ENCODE peak calls at places on chromosome 18, in four cellular contexts. K, Q, L and W are unnamed samples.

GRCh38 chr18:3885209-3885792 is 435.3 kb downstream of the TGIF1 start:
- DNase-seq in K (no peak), Q (no peak), L (no peak), W (no peak)

GRCh38 chr18:5467666-5468065 is 76.1 kb downstream of the EPB41L3 start:
- DNase-seq in K (no peak), Q (no peak), L (no peak), W (no peak)

GRCh38 chr18:48294894-48295585 is 114.1 kb downstream of the ZBTB7C start:
- DNase-seq in K (no peak), Q (no peak), L (no peak), W (no peak)

GRCh38 chr18:74635202-74635969 is 37.7 kb downstream of the ZNF407 start:
- DNase-seq in K (no peak), Q (no peak), L (no peak), W (no peak)

GRCh38 chr18:79393626-79394401 is 1.9 kb upstream of the NFATC1 start:
- DNase-seq in K (peak), Q (peak), L (peak), W (peak)

GRCh38 chr18:48872234-48873145 is 78.3 kb downstream of the SMAD7 start:
- DNase-seq in K (no peak), Q (peak), L (no peak), W (peak)

GRCh38 chr18:23529597-23529996 is 26.3 kb downstream of the RMC1 start:
- DNase-seq in K (no peak), Q (peak), L (no peak), W (peak)

GRCh38 chr18:62335494-62335893 is 10.4 kb downstream of the TNFRSF11A start:
- DNase-seq in K (no peak), Q (no peak), L (no peak), W (no peak)

GRCh38 chr18:62551972-62552513 is 29.2 kb downstream of the ZCCHC2 start:
- DNase-seq in K (no peak), Q (no peak), L (no peak), W (no peak)

GRCh38 chr18:8455661-8456614 is 153.3 kb upstream of the RAB12 start:
- DNase-seq in K (no peak), Q (no peak), L (no peak), W (no peak)

GRCh38 chr18:45686892-45687611 is 36.9 kb upstream of the SLC14A1 start:
- DNase-seq in K (no peak), Q (no peak), L (no peak), W (no peak)

GRCh38 chr18:8849696-8850095 is 144.3 kb downstream of the MTCL1 start:
- DNase-seq in K (no peak), Q (peak), L (no peak), W (no peak)

GRCh38 chr18:48862678-48863270 is 88.0 kb downstream of the SMAD7 start:
- DNase-seq in K (no peak), Q (no peak), L (no peak), W (no peak)

GRCh38 chr18:11585596-11585995 is 23.8 kb upstream of the SLC35G4 start:
- DNase-seq in K (no peak), Q (no peak), L (no peak), W (no peak)

GRCh38 chr18:24656571-24656971 is 196.1 kb downstream of the HRH4 start:
- DNase-seq in K (no peak), Q (peak), L (no peak), W (no peak)

GRCh38 chr18:77110400-77110799 is 22.2 kb downstream of the MBP start:
- DNase-seq in K (no peak), Q (no peak), L (peak), W (no peak)

GRCh38 chr18:77108821-77109692 is 23.5 kb downstream of the MBP start:
- DNase-seq in K (no peak), Q (no peak), L (no peak), W (no peak)

GRCh38 chr18:77112161-77112801 is 20.3 kb downstream of the MBP start:
- DNase-seq in K (no peak), Q (no peak), L (peak), W (no peak)

GRCh38 chr18:77111449-77112160 is 21.0 kb downstream of the MBP start:
- DNase-seq in K (no peak), Q (no peak), L (peak), W (no peak)

GRCh38 chr18:77110936-77111335 is 21.6 kb downstream of the MBP start:
- DNase-seq in K (no peak), Q (no peak), L (no peak), W (no peak)
- TF ChIP-seq POLR2A in K (no peak), Q (no peak), L (no peak), W (no peak)

GRCh38 chr18:36129300-36130038 is at the start of the genes ELP2 and SLC39A6:
- DNase-seq in K (peak), Q (peak), L (peak), W (peak)
- TF ChIP-seq POLR2A in K (peak), Q (peak), L (peak), W (peak)

GRCh38 chr18:69172046-69172445 is 228.6 kb upstream of the DOK6 start:
- DNase-seq in K (no peak), Q (peak), L (no peak), W (no peak)

DNA sequence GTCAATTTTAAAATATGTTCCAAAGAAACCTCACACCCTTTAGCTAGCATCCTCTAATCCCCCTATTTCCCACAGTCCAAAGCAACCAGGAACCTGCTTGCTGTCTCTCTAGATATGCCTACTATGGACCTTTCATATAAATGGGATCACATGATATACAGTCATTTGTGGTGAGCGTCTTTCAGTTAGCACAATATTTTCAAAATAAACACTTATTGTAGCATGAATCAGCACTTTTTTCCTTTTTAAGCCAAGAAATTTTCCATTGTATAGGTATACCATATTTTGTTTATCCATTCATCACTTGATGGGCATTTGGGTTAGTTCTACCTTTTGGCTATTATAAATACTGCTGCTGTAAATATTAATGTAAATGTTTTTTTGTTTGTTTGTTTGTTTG is 223.0 kb upstream of the DOK6 start:
- DNase-seq in K (no peak), Q (peak), L (no peak), W (no peak)
- TF ChIP-seq POLR2A in K (no peak), Q (no peak), L (no peak), W (no peak)

GRCh38 chr18:31042391-31043181 is at the start of gene DSC3:
- DNase-seq in K (peak), Q (no peak), L (peak), W (no peak)
- TF ChIP-seq POLR2A in K (peak), Q (no peak), L (no peak), W (no peak)

DNA sequence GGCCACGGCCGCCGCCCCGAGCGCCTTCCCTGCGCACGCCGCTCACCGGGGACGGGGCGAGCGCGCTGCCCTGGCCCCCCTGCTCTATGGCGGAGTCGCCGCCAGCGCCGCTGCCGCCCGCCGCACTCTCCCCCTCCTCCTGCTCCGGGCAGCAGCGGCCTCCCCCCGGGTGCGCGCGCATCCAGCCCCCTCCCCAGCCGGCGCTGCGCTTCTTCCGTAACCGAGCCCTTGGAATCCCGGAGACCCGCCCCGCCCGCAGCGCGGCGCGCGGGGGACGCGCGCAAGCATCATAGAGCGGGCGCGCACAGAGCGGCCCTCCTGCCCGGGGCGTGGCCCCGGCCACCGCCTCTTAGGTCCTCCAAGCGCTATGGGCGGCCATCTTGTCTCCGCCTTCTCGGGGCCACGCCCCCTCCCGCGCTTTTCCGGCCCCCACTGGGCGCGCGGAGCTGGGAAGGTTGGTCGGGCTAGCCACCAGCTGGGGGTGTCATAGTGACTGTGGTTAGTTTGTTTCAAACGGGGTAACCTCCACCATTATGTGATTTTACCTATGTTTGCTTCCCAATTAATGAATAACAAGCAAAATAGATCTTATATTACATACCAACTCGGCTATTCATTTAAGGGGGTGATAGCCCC is at the start of gene MBD2:
- DNase-seq in K (peak), Q (peak), L (peak), W (peak)
- TF ChIP-seq POLR2A in K (peak), Q (peak), L (peak), W (peak)

DNA sequence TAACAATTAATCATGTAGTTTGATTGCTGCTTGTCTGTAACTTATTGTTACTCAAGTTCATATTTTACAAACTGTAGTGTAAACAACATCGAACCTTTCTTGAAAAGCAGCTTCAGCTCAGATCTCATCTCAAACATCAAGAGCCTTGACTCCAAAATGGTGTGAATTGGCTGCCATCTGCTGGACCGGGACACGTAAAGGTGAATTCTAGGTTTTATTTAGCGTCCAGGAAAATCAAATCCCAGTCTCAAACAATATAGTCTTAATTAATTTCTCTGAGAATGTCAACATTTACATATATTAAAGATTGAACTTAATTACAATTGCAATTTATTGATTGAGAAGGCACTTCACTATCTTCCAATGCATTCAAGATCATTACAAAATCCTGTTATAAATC is 453.0 kb downstream of the GALR1 start:
- DNase-seq in K (peak), Q (peak), L (no peak), W (no peak)
- TF ChIP-seq POLR2A in K (no peak), Q (no peak), L (no peak), W (no peak)

DNA sequence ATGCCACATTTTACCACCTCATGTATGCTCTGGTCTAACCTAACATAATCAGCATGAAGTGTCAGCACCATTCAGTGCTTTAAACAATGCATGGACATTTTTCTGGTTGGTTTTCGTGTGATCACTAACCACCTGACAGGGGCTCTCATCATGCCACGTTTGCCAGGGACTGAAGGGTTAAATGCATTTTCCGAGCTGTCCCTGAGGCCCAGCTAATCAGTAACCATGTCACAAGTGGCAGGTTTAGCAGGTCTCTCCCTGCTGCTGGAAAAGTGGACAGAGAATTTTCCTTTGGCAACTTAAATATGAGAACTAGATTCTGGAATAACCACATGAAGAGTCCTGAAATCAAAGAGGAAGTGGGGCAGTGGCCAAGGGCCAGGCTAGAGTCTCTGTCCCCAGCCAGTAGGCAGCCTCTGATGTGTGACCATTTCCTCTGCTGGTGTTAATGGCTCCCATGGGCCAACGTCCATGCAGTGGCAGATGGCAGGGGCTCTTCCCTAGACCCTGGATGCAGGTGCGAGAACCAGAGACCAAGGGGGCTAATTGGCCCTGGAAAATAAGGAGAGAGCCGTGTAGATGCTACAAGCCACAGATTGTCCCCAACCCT is 69.5 kb downstream of the TPGS2 start:
- DNase-seq in K (no peak), Q (no peak), L (no peak), W (no peak)
- TF ChIP-seq POLR2A in K (no peak), Q (no peak), L (no peak), W (no peak)

GRCh38 chr18:26549486-26550435 is 1.4 kb upstream of the KCTD1 start:
- DNase-seq in K (peak), Q (peak), L (peak), W (peak)
- TF ChIP-seq POLR2A in K (no peak), Q (no peak), L (peak), W (peak)

GRCh38 chr18:13620818-13621445 is 105.4 kb downstream of the FAM210A start:
- DNase-seq in K (no peak), Q (no peak), L (no peak), W (no peak)

GRCh38 chr18:13620206-13620672 is 106.1 kb downstream of the FAM210A start:
- DNase-seq in K (no peak), Q (no peak), L (no peak), W (no peak)

GRCh38 chr18:13618760-13619438 is 107.5 kb downstream of the FAM210A start:
- DNase-seq in K (no peak), Q (no peak), L (no peak), W (no peak)

GRCh38 chr18:13617826-13618515 is 108.4 kb downstream of the FAM210A start:
- DNase-seq in K (no peak), Q (no peak), L (no peak), W (no peak)

GRCh38 chr18:13619505-13620205 is 106.7 kb downstream of the FAM210A start:
- DNase-seq in K (no peak), Q (no peak), L (no peak), W (no peak)
- TF ChIP-seq POLR2A in K (no peak), Q (no peak), L (no peak), W (no peak)